ENCODE peak calls at places on chromosome 16, in eight cellular contexts. L is NCI-H226, G is neural crest cell, T is esophagus squamous epithelium, Q is adrenal gland, I is T-helper 1 cell, N is progenitor cell of endocrine pancreas, F is mesendoderm. Z is an unnamed sample.

GRCh38 chr16:24525970-24526559 is 13.3 kb upstream of the RBBP6 start:
- DNase-seq in L (peak; percentile 84), G (no peak), T (no peak), Q (peak; percentile 28), I (no peak), N (no peak), F (no peak), Z (no peak)

GRCh38 chr16:2016407-2016922 is 3.1 kb upstream of the NPW start:
- DNase-seq in L (no peak), G (no peak), T (no peak), Q (no peak), I (no peak), N (no peak), F (peak; percentile 30), Z (no peak)

GRCh38 chr16:4922721-4923342 is 14.1 kb downstream of the PPL start:
- DNase-seq in L (no peak), G (no peak), T (no peak), Q (no peak), I (no peak), N (no peak), F (no peak), Z (no peak)

GRCh38 chr16:78768723-78769122 is 669.3 kb downstream of the WWOX start:
- DNase-seq in L (no peak), G (no peak), T (no peak), Q (no peak), I (no peak), N (no peak), F (no peak), Z (peak; percentile 19)

GRCh38 chr16:81632392-81633146 is 146.5 kb upstream of the PLCG2 start:
- DNase-seq in L (no peak), G (no peak), T (no peak), Q (peak; percentile 75), I (peak; percentile 53), N (no peak), F (no peak), Z (peak; percentile 85)

GRCh38 chr16:24013733-24014645 is 178.2 kb downstream of the PRKCB start:
- DNase-seq in L (no peak), G (no peak), T (peak; percentile 33), Q (no peak), I (peak; percentile 26), N (no peak), F (no peak), Z (peak; percentile 64)

GRCh38 chr16:50680907-50681885 is at the start of gene SNX20:
- DNase-seq in L (no peak), G (no peak), T (no peak), Q (no peak), I (peak; percentile 64), N (no peak), F (no peak), Z (peak; percentile 76)

GRCh38 chr16:19008770-19009169 is 25.0 kb downstream of the TMC7 start:
- DNase-seq in L (no peak), G (no peak), T (no peak), Q (no peak), I (no peak), N (no peak), F (no peak), Z (no peak)

GRCh38 chr16:50509521-50510341 is 38.5 kb upstream of the NKD1 start:
- DNase-seq in L (no peak), G (peak; percentile 63), T (no peak), Q (no peak), I (peak; percentile 25), N (no peak), F (peak; percentile 70), Z (peak; percentile 5)

GRCh38 chr16:25012525-25012991 is 2.6 kb downstream of the ARHGAP17 start:
- DNase-seq in L (peak; percentile 74), G (no peak), T (no peak), Q (no peak), I (no peak), N (no peak), F (no peak), Z (no peak)

GRCh38 chr16:86512301-86512859 is 2.1 kb downstream of the FOXF1 start:
- DNase-seq in L (no peak), G (no peak), T (no peak), Q (no peak), I (no peak), N (no peak), F (peak; percentile 73), Z (no peak)

GRCh38 chr16:17802566-17802965 is 331.8 kb upstream of the XYLT1 start:
- DNase-seq in L (no peak), G (no peak), T (no peak), Q (no peak), I (no peak), N (no peak), F (no peak), Z (no peak)

GRCh38 chr16:67943619-67944503 is at the start of gene LCAT:
- DNase-seq in L (no peak), G (no peak), T (no peak), Q (no peak), I (no peak), N (no peak), F (no peak), Z (no peak)

GRCh38 chr16:3650631-3651265 is 3.7 kb upstream of the DNASE1 start:
- DNase-seq in L (no peak), G (no peak), T (no peak), Q (peak; percentile 10), I (no peak), N (no peak), F (no peak), Z (no peak)

GRCh38 chr16:53457670-53458069 is 23.4 kb downstream of the RBL2 start:
- DNase-seq in L (no peak), G (no peak), T (no peak), Q (no peak), I (peak; percentile 73), N (no peak), F (peak; percentile 36), Z (peak; percentile 91)

GRCh38 chr16:46690281-46691178 is 1.1 kb downstream of the ORC6 start:
- DNase-seq in L (no peak), G (no peak), T (no peak), Q (no peak), I (no peak), N (no peak), F (peak; percentile 29), Z (no peak)

GRCh38 chr16:67723151-67723915 is 4.2 kb upstream of the GFOD2 start:
- DNase-seq in L (peak; percentile 57), G (no peak), T (no peak), Q (no peak), I (no peak), N (no peak), F (peak; percentile 23), Z (no peak)

GRCh38 chr16:71499775-71500364 is 10.7 kb upstream of the ZNF19 start:
- DNase-seq in L (no peak), G (peak; percentile 50), T (no peak), Q (peak; percentile 48), I (peak; percentile 45), N (peak; percentile 24), F (peak; percentile 66), Z (peak; percentile 50)

GRCh38 chr16:48442379-48442778 is 57.2 kb upstream of the SIAH1 start:
- DNase-seq in L (no peak), G (no peak), T (no peak), Q (no peak), I (no peak), N (no peak), F (no peak), Z (no peak)

GRCh38 chr16:26665166-26665939 is 401.4 kb upstream of the C16orf82 start:
- DNase-seq in L (no peak), G (no peak), T (no peak), Q (no peak), I (no peak), N (no peak), F (no peak), Z (no peak)

GRCh38 chr16:65767125-65767524 is 599.4 kb upstream of the CDH5 start:
- DNase-seq in L (no peak), G (no peak), T (no peak), Q (no peak), I (no peak), N (no peak), F (peak; percentile 69), Z (no peak)

GRCh38 chr16:24217456-24217855 is 38.7 kb upstream of the CACNG3 start:
- DNase-seq in L (no peak), G (no peak), T (no peak), Q (no peak), I (no peak), N (no peak), F (no peak), Z (no peak)

GRCh38 chr16:57894390-57895080 is 76.4 kb downstream of the CNGB1 start:
- DNase-seq in L (no peak), G (no peak), T (no peak), Q (no peak), I (no peak), N (no peak), F (no peak), Z (no peak)

GRCh38 chr16:12063004-12063395 is 86.5 kb downstream of the SNX29 start:
- DNase-seq in L (no peak), G (no peak), T (no peak), Q (no peak), I (no peak), N (no peak), F (no peak), Z (no peak)

GRCh38 chr16:85673529-85674417 is 15.0 kb downstream of the GINS2 start:
- DNase-seq in L (no peak), G (no peak), T (no peak), Q (peak; percentile 74), I (no peak), N (no peak), F (no peak), Z (no peak)

GRCh38 chr16:84898447-84898846 is 78.7 kb downstream of the CRISPLD2 start:
- DNase-seq in L (peak; percentile 46), G (no peak), T (no peak), Q (no peak), I (no peak), N (no peak), F (no peak), Z (no peak)

GRCh38 chr16:69564845-69565610 is 738 bp upstream of the NFAT5 start:
- DNase-seq in L (no peak), G (no peak), T (no peak), Q (no peak), I (no peak), N (no peak), F (peak; percentile 19), Z (peak; percentile 17)

GRCh38 chr16:88973415-88974050 is 3.5 kb downstream of the CBFA2T3 start:
- DNase-seq in L (no peak), G (no peak), T (no peak), Q (no peak), I (no peak), N (no peak), F (no peak), Z (no peak)

GRCh38 chr16:87780385-87780989 is 14.7 kb upstream of the KLHDC4 start:
- DNase-seq in L (peak; percentile 53), G (no peak), T (no peak), Q (no peak), I (peak; percentile 15), N (no peak), F (no peak), Z (peak; percentile 39)

GRCh38 chr16:14501331-14502255 is 128.5 kb downstream of the PARN start:
- DNase-seq in L (peak; percentile 94), G (no peak), T (no peak), Q (peak; percentile 89), I (no peak), N (no peak), F (peak; percentile 93), Z (no peak)

GRCh38 chr16:4323071-4323844 is 7.4 kb downstream of the GLIS2 start:
- DNase-seq in L (peak; percentile 46), G (no peak), T (no peak), Q (no peak), I (no peak), N (no peak), F (no peak), Z (no peak)

GRCh38 chr16:67405336-67405735 is 10.9 kb downstream of the ZDHHC1 start:
- DNase-seq in L (no peak), G (no peak), T (no peak), Q (no peak), I (no peak), N (no peak), F (no peak), Z (no peak)

GRCh38 chr16:88570691-88571092 is 489 bp downstream of the ZC3H18 start:
- DNase-seq in L (no peak), G (no peak), T (no peak), Q (no peak), I (peak; percentile 25), N (no peak), F (peak; percentile 40), Z (peak; percentile 48)

GRCh38 chr16:56982695-56983094 is 6.7 kb upstream of the NLRC5 start:
- DNase-seq in L (no peak), G (no peak), T (no peak), Q (no peak), I (no peak), N (no peak), F (no peak), Z (no peak)